ENCODE peak calls at places on chromosomes 13 and 19, in five cellular contexts. One of them, this sample, is unnamed.

GRCh38 chr13:71610876-71611275 is 256.1 kb downstream of the DACH1 start:
- DNase-seq in ovary: no peak
- DNase-seq in mesendoderm: no peak
- DNase-seq in CD8-positive, alpha-beta T cell: no peak
- DNase-seq in ascending aorta: no peak
- DNase-seq in this sample: no peak

GRCh38 chr13:70408865-70409264 is 300.6 kb upstream of the KLHL1 start:
- DNase-seq in ovary: no peak
- DNase-seq in mesendoderm: no peak
- DNase-seq in CD8-positive, alpha-beta T cell: no peak
- DNase-seq in ascending aorta: no peak
- DNase-seq in this sample: no peak

GRCh38 chr19:45599286-45599685 is 2.7 kb downstream of the GPR4 start:
- DNase-seq in ovary: no peak
- DNase-seq in mesendoderm: no peak
- DNase-seq in CD8-positive, alpha-beta T cell: no peak
- DNase-seq in ascending aorta: no peak
- DNase-seq in this sample: no peak

GRCh38 chr19:36488816-36489138 is 584 bp downstream of the ZNF566 start:
- DNase-seq in ovary: no peak
- DNase-seq in mesendoderm: no peak
- DNase-seq in CD8-positive, alpha-beta T cell: no peak
- DNase-seq in ascending aorta: no peak
- DNase-seq in this sample: peak

GRCh38 chr13:67630640-67631039 is 400.5 kb upstream of the PCDH9 start:
- DNase-seq in ovary: no peak
- DNase-seq in mesendoderm: no peak
- DNase-seq in CD8-positive, alpha-beta T cell: no peak
- DNase-seq in ascending aorta: no peak
- DNase-seq in this sample: no peak

GRCh38 chr19:54207908-54208783 is 7.5 kb downstream of the RPS9 start:
- DNase-seq in ovary: peak
- DNase-seq in mesendoderm: peak
- DNase-seq in CD8-positive, alpha-beta T cell: no peak
- DNase-seq in ascending aorta: peak
- DNase-seq in this sample: no peak

GRCh38 chr13:72960541-72960940 is 98.3 kb upstream of the KLF5 start:
- DNase-seq in ovary: no peak
- DNase-seq in mesendoderm: no peak
- DNase-seq in CD8-positive, alpha-beta T cell: no peak
- DNase-seq in ascending aorta: no peak
- DNase-seq in this sample: no peak

GRCh38 chr13:77751513-77752456 is 54.3 kb downstream of the SLAIN1 start:
- DNase-seq in ovary: no peak
- DNase-seq in mesendoderm: peak
- DNase-seq in CD8-positive, alpha-beta T cell: peak
- DNase-seq in ascending aorta: no peak
- DNase-seq in this sample: no peak

GRCh38 chr19:4123615-4124568 is at the start of gene MAP2K2:
- DNase-seq in ovary: peak
- DNase-seq in mesendoderm: peak
- DNase-seq in CD8-positive, alpha-beta T cell: peak
- DNase-seq in ascending aorta: peak
- DNase-seq in this sample: peak

GRCh38 chr19:12260861-12261260 is 33.8 kb downstream of the ZNF44 start:
- DNase-seq in ovary: no peak
- DNase-seq in mesendoderm: no peak
- DNase-seq in CD8-positive, alpha-beta T cell: no peak
- DNase-seq in ascending aorta: no peak
- DNase-seq in this sample: no peak

GRCh38 chr13:57724486-57725272 is 93.1 kb downstream of the PCDH17 start:
- DNase-seq in ovary: no peak
- DNase-seq in mesendoderm: no peak
- DNase-seq in CD8-positive, alpha-beta T cell: no peak
- DNase-seq in ascending aorta: no peak
- DNase-seq in this sample: no peak

GRCh38 chr13:45527699-45528462 is 63.1 kb downstream of the COG3 start:
- DNase-seq in ovary: no peak
- DNase-seq in mesendoderm: peak
- DNase-seq in CD8-positive, alpha-beta T cell: no peak
- DNase-seq in ascending aorta: no peak
- DNase-seq in this sample: no peak

GRCh38 chr13:88707652-88708051 is 1036.5 kb downstream of the SLITRK5 start:
- DNase-seq in ovary: no peak
- DNase-seq in mesendoderm: no peak
- DNase-seq in CD8-positive, alpha-beta T cell: no peak
- DNase-seq in ascending aorta: no peak
- DNase-seq in this sample: no peak

GRCh38 chr13:26509491-26509890 is 48.0 kb upstream of the WASF3 start:
- DNase-seq in ovary: no peak
- DNase-seq in mesendoderm: peak
- DNase-seq in CD8-positive, alpha-beta T cell: no peak
- DNase-seq in ascending aorta: no peak
- DNase-seq in this sample: no peak

GRCh38 chr19:8097198-8097597 is 44.6 kb downstream of the CCL25 start:
- DNase-seq in ovary: no peak
- DNase-seq in mesendoderm: no peak
- DNase-seq in CD8-positive, alpha-beta T cell: no peak
- DNase-seq in ascending aorta: no peak
- DNase-seq in this sample: no peak

GRCh38 chr13:27014406-27015359 is 156.9 kb downstream of the USP12 start:
- DNase-seq in ovary: no peak
- DNase-seq in mesendoderm: no peak
- DNase-seq in CD8-positive, alpha-beta T cell: no peak
- DNase-seq in ascending aorta: peak
- DNase-seq in this sample: no peak

GRCh38 chr19:14149509-14149994 is 13.2 kb upstream of the ASF1B start:
- DNase-seq in ovary: peak
- DNase-seq in mesendoderm: no peak
- DNase-seq in CD8-positive, alpha-beta T cell: peak
- DNase-seq in ascending aorta: peak
- DNase-seq in this sample: peak

GRCh38 chr13:113288880-113289279 is 8.2 kb upstream of the LAMP1 start:
- DNase-seq in ovary: no peak
- DNase-seq in mesendoderm: no peak
- DNase-seq in CD8-positive, alpha-beta T cell: no peak
- DNase-seq in ascending aorta: no peak
- DNase-seq in this sample: no peak

GRCh38 chr13:92224052-92224821 is 825.8 kb downstream of the GPC5 start:
- DNase-seq in ovary: no peak
- DNase-seq in mesendoderm: no peak
- DNase-seq in CD8-positive, alpha-beta T cell: no peak
- DNase-seq in ascending aorta: no peak
- DNase-seq in this sample: no peak

GRCh38 chr13:36282818-36283432 is 14.7 kb downstream of the CCDC169 start:
- DNase-seq in ovary: no peak
- DNase-seq in mesendoderm: peak
- DNase-seq in CD8-positive, alpha-beta T cell: no peak
- DNase-seq in ascending aorta: no peak
- DNase-seq in this sample: no peak

GRCh38 chr13:30429721-30430694 is 7.7 kb downstream of the UBE2L5 start:
- DNase-seq in ovary: no peak
- DNase-seq in mesendoderm: peak
- DNase-seq in CD8-positive, alpha-beta T cell: no peak
- DNase-seq in ascending aorta: no peak
- DNase-seq in this sample: no peak

GRCh38 chr13:112974676-112975075 is 5.7 kb downstream of the MCF2L start:
- DNase-seq in ovary: no peak
- DNase-seq in mesendoderm: no peak
- DNase-seq in CD8-positive, alpha-beta T cell: no peak
- DNase-seq in ascending aorta: no peak
- DNase-seq in this sample: no peak

GRCh38 chr19:5127710-5128109 is 158.8 kb downstream of the KDM4B start:
- DNase-seq in ovary: no peak
- DNase-seq in mesendoderm: no peak
- DNase-seq in CD8-positive, alpha-beta T cell: no peak
- DNase-seq in ascending aorta: no peak
- DNase-seq in this sample: no peak

GRCh38 chr19:53945441-53945840 is 17.3 kb upstream of the CACNG8 start:
- DNase-seq in ovary: no peak
- DNase-seq in mesendoderm: peak
- DNase-seq in CD8-positive, alpha-beta T cell: no peak
- DNase-seq in ascending aorta: no peak
- DNase-seq in this sample: no peak

GRCh38 chr19:37999309-38000213 is 92.6 kb downstream of the SIPA1L3 start:
- DNase-seq in ovary: no peak
- DNase-seq in mesendoderm: no peak
- DNase-seq in CD8-positive, alpha-beta T cell: no peak
- DNase-seq in ascending aorta: peak
- DNase-seq in this sample: no peak

GRCh38 chr19:42420055-42420544 is 7.1 kb downstream of the LIPE start:
- DNase-seq in ovary: no peak
- DNase-seq in mesendoderm: peak
- DNase-seq in CD8-positive, alpha-beta T cell: peak
- DNase-seq in ascending aorta: no peak
- DNase-seq in this sample: no peak

GRCh38 chr19:15266683-15267082 is 34.4 kb upstream of the EPHX3 start:
- DNase-seq in ovary: no peak
- DNase-seq in mesendoderm: no peak
- DNase-seq in CD8-positive, alpha-beta T cell: no peak
- DNase-seq in ascending aorta: no peak
- DNase-seq in this sample: no peak

GRCh38 chr19:15265849-15266248 is 33.6 kb upstream of the EPHX3 start:
- DNase-seq in ovary: peak
- DNase-seq in mesendoderm: no peak
- DNase-seq in CD8-positive, alpha-beta T cell: no peak
- DNase-seq in ascending aorta: peak
- DNase-seq in this sample: peak

GRCh38 chr19:15264061-15264932 is 32.0 kb upstream of the EPHX3 start:
- DNase-seq in ovary: peak
- DNase-seq in mesendoderm: peak
- DNase-seq in CD8-positive, alpha-beta T cell: peak
- DNase-seq in ascending aorta: peak
- DNase-seq in this sample: no peak

GRCh38 chr19:15264933-15265206 is 32.6 kb upstream of the EPHX3 start:
- DNase-seq in ovary: no peak
- DNase-seq in mesendoderm: no peak
- DNase-seq in CD8-positive, alpha-beta T cell: no peak
- DNase-seq in ascending aorta: no peak
- DNase-seq in this sample: no peak

GRCh38 chr19:15265214-15265613 is 33.0 kb upstream of the EPHX3 start:
- DNase-seq in ovary: no peak
- DNase-seq in mesendoderm: no peak
- DNase-seq in CD8-positive, alpha-beta T cell: no peak
- DNase-seq in ascending aorta: no peak
- DNase-seq in this sample: no peak
- H3K27ac ChIP-seq in ovary: peak
- H3K27ac ChIP-seq in mesendoderm: no peak
- H3K27ac ChIP-seq in CD8-positive, alpha-beta T cell: no peak
- H3K27ac ChIP-seq in ascending aorta: peak
- H3K27ac ChIP-seq in this sample: peak

GRCh38 chr13:32323912-32324311 is 8.6 kb downstream of the BRCA2 start:
- DNase-seq in ovary: no peak
- DNase-seq in mesendoderm: no peak
- DNase-seq in CD8-positive, alpha-beta T cell: no peak
- DNase-seq in ascending aorta: no peak
- DNase-seq in this sample: no peak
- H3K27ac ChIP-seq in ovary: no peak
- H3K27ac ChIP-seq in mesendoderm: no peak
- H3K27ac ChIP-seq in CD8-positive, alpha-beta T cell: no peak
- H3K27ac ChIP-seq in ascending aorta: no peak
- H3K27ac ChIP-seq in this sample: no peak

GRCh38 chr13:110348309-110348625 is 41.2 kb downstream of the COL4A2 start:
- DNase-seq in ovary: no peak
- DNase-seq in mesendoderm: no peak
- DNase-seq in CD8-positive, alpha-beta T cell: no peak
- DNase-seq in ascending aorta: no peak
- DNase-seq in this sample: no peak
- H3K27ac ChIP-seq in ovary: no peak
- H3K27ac ChIP-seq in mesendoderm: no peak
- H3K27ac ChIP-seq in CD8-positive, alpha-beta T cell: no peak
- H3K27ac ChIP-seq in ascending aorta: peak
- H3K27ac ChIP-seq in this sample: no peak

DNA sequence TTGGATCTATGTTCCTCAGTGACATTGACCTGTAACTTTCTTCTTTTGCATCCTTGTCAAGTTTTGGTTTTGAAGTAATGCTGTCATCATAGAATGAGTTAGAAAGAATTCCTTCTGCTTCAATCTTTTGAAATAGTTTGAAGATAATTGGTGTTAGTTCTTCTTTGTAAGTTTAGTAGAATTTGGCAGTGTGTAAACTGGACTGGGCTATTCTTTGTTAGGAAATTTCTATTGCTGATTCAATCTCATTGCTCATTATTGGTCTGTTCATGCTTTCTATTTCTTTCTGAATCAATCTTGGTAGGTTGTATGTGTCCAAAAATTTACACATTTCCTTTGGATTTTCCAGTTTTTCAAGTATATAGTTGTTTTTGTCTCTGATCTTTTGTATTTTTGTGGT is 101.7 kb upstream of the SPRY2 start:
- DNase-seq in ovary: no peak
- DNase-seq in mesendoderm: no peak
- DNase-seq in CD8-positive, alpha-beta T cell: no peak
- DNase-seq in ascending aorta: no peak
- DNase-seq in this sample: no peak
- H3K27ac ChIP-seq in ovary: no peak
- H3K27ac ChIP-seq in mesendoderm: no peak
- H3K27ac ChIP-seq in CD8-positive, alpha-beta T cell: no peak
- H3K27ac ChIP-seq in ascending aorta: no peak
- H3K27ac ChIP-seq in this sample: no peak

This sample was measured in caudate nucleus.